ENCODE peak calls at places on chromosome 15, in four cellular contexts. One of them, this sample, is unnamed.

GRCh38 chr15:53522878-53523455 is 236.5 kb downstream of the WDR72 start:
- DNase-seq in WTC11: no peak
- DNase-seq in K562: no peak
- DNase-seq in H1: no peak
- DNase-seq in this sample: no peak

GRCh38 chr15:90343391-90343790 is 8.7 kb upstream of the ZNF774 start:
- DNase-seq in WTC11: no peak
- DNase-seq in K562: no peak
- DNase-seq in H1: no peak
- DNase-seq in this sample: no peak

GRCh38 chr15:98855815-98856539 is 151.6 kb downstream of the PGPEP1L start:
- DNase-seq in WTC11: no peak
- DNase-seq in K562: no peak
- DNase-seq in H1: no peak
- DNase-seq in this sample: no peak

GRCh38 chr15:70449311-70450141 is 313.8 kb downstream of the UACA start:
- DNase-seq in WTC11: no peak
- DNase-seq in K562: no peak
- DNase-seq in H1: no peak
- DNase-seq in this sample: no peak

GRCh38 chr15:90031231-90031791 is 30.2 kb downstream of the ZNF710 start:
- DNase-seq in WTC11: no peak
- DNase-seq in K562: no peak
- DNase-seq in H1: no peak
- DNase-seq in this sample: no peak

GRCh38 chr15:71011503-71012155 is 103.6 kb upstream of the THSD4 start:
- DNase-seq in WTC11: no peak
- DNase-seq in K562: peak
- DNase-seq in H1: no peak
- DNase-seq in this sample: peak

GRCh38 chr15:25766421-25766820 is 96.7 kb downstream of the ATP10A start:
- DNase-seq in WTC11: no peak
- DNase-seq in K562: no peak
- DNase-seq in H1: peak
- DNase-seq in this sample: no peak

GRCh38 chr15:41854443-41854842 is 15.8 kb downstream of the PLA2G4B start:
- DNase-seq in WTC11: no peak
- DNase-seq in K562: no peak
- DNase-seq in H1: no peak
- DNase-seq in this sample: no peak

DNA sequence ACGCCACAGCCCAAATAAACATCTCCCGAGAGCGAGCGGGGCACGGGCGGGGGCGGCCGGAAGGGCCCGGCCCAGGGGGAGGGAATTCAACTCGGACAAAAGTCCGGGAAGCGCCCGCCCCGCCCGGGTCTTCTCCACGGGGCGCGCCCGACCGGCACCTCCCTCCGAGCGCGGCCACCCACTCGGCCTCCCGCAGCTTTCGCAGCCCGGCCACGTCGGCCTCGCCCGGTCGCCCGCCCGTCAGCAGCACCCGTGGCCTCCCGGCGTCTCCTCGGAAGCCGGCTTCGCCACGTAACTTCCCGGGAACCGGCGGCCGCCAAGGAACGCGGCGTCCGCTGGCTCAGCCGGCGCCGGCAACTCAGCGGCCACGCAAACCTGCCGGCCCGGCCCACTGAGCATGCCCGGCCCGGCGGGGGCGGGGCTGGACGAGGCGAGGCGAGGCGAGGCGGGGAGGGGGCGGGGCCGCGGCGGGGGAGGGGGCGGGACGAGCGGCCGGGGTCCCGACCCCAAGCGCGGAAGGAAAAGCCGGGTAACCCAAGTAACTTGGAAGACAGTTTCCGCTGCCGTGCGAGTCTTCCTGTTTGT is at the start of gene TJP1:
- DNase-seq in WTC11: peak
- DNase-seq in K562: peak
- DNase-seq in H1: peak
- DNase-seq in this sample: peak
- TF ChIP-seq TEAD4 in WTC11: no peak
- TF ChIP-seq TEAD4 in K562: no peak
- TF ChIP-seq TEAD4 in H1: no peak
- TF ChIP-seq TEAD4 in this sample: no peak

DNA sequence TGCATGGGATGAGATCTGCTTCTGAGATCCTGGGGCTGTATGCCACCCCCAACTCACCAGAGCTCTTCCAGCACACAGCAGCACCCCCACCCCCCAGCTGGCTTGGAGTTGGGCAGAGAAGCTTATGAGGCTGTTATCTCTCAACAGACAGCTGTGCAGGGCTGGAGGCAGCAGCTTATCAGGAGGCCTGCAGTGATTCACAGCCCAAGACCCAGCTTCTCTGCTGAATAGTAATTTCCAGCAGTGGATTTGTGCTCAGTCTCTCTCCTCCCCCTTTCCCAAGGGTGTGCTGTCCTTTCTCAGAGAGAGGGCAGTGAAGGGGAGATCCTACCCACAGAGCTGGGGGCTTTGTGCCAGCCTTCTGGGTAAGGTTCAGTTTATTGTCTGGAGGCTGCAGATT is 2.1 kb downstream of the RPP25 start:
- DNase-seq in WTC11: no peak
- DNase-seq in K562: peak
- DNase-seq in H1: no peak
- DNase-seq in this sample: peak
- TF ChIP-seq TEAD4 in WTC11: no peak
- TF ChIP-seq TEAD4 in K562: peak
- TF ChIP-seq TEAD4 in H1: no peak
- TF ChIP-seq TEAD4 in this sample: no peak

GRCh38 chr15:93031103-93031464 is 57.9 kb downstream of the RGMA start:
- DNase-seq in WTC11: no peak
- DNase-seq in K562: no peak
- DNase-seq in H1: no peak
- DNase-seq in this sample: no peak
- TF ChIP-seq TEAD4 in WTC11: no peak
- TF ChIP-seq TEAD4 in K562: no peak
- TF ChIP-seq TEAD4 in H1: no peak
- TF ChIP-seq TEAD4 in this sample: no peak

GRCh38 chr15:83571820-83572707 is 81.9 kb upstream of the ADAMTSL3 start:
- DNase-seq in WTC11: no peak
- DNase-seq in K562: no peak
- DNase-seq in H1: peak
- DNase-seq in this sample: peak
- TF ChIP-seq TEAD4 in WTC11: no peak
- TF ChIP-seq TEAD4 in K562: no peak
- TF ChIP-seq TEAD4 in H1: no peak
- TF ChIP-seq TEAD4 in this sample: no peak

GRCh38 chr15:85625431-85625830 is 169.3 kb downstream of the KLHL25 start:
- DNase-seq in WTC11: no peak
- DNase-seq in K562: no peak
- DNase-seq in H1: no peak
- DNase-seq in this sample: no peak
- TF ChIP-seq TEAD4 in WTC11: no peak
- TF ChIP-seq TEAD4 in K562: no peak
- TF ChIP-seq TEAD4 in H1: no peak
- TF ChIP-seq TEAD4 in this sample: no peak

GRCh38 chr15:92384391-92384790 is 9.3 kb upstream of the ST8SIA2 start:
- DNase-seq in WTC11: no peak
- DNase-seq in K562: no peak
- DNase-seq in H1: no peak
- DNase-seq in this sample: no peak

GRCh38 chr15:92385096-92385495 is 8.6 kb upstream of the ST8SIA2 start:
- DNase-seq in WTC11: no peak
- DNase-seq in K562: no peak
- DNase-seq in H1: no peak
- DNase-seq in this sample: no peak

DNA sequence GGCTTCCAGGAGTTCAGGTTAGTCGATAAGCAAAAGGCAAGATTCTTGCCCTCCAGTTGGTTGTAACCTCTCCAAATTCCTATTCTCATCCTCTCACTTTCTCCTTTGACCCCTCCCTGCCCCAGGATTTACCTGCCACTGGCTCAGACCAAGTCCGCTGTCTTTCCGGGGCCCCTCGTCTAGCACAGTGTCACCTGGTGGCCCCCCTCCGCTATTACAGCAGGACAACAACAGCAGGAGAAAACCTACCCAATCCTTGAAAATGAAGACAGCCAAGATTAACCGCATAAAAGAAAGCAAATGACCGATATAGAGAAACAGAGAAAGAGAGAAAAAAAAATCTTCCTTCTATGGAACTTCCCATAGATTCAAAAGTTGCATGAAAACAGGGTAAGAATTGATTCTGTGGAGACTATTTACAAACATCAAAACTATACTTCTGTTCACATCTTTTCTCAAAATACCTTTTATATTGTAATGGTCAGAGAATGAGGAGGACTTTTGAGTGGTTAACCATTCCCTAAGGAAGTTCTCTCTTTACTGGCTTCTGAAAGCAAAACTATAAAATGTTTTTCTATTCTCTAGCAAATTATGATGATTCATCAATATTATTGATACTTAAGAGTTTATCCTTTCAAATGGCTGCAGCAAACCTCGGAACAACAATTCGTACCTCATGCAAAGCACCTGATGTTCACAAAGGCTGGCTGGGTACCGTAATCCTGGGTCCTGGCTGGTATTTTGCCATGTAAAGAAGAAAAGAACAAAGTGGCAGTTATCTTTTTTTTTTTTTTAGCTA is 10.0 kb upstream of the ST8SIA2 start:
- DNase-seq in WTC11: peak
- DNase-seq in K562: peak
- DNase-seq in H1: peak
- DNase-seq in this sample: peak
- TF ChIP-seq TEAD4 in WTC11: no peak
- TF ChIP-seq TEAD4 in K562: no peak
- TF ChIP-seq TEAD4 in H1: no peak
- TF ChIP-seq TEAD4 in this sample: no peak

GRCh38 chr15:64233299-64233698 is 70.5 kb upstream of the PPIB start:
- DNase-seq in WTC11: no peak
- DNase-seq in K562: no peak
- DNase-seq in H1: no peak
- DNase-seq in this sample: no peak

GRCh38 chr15:64236156-64236555 is 73.3 kb upstream of the PPIB start:
- DNase-seq in WTC11: no peak
- DNase-seq in K562: no peak
- DNase-seq in H1: no peak
- DNase-seq in this sample: no peak

GRCh38 chr15:64229129-64229724 is 66.4 kb upstream of the PPIB start:
- DNase-seq in WTC11: no peak
- DNase-seq in K562: no peak
- DNase-seq in H1: no peak
- DNase-seq in this sample: no peak

GRCh38 chr15:64235552-64235951 is 72.7 kb upstream of the PPIB start:
- DNase-seq in WTC11: no peak
- DNase-seq in K562: no peak
- DNase-seq in H1: no peak
- DNase-seq in this sample: no peak

DNA sequence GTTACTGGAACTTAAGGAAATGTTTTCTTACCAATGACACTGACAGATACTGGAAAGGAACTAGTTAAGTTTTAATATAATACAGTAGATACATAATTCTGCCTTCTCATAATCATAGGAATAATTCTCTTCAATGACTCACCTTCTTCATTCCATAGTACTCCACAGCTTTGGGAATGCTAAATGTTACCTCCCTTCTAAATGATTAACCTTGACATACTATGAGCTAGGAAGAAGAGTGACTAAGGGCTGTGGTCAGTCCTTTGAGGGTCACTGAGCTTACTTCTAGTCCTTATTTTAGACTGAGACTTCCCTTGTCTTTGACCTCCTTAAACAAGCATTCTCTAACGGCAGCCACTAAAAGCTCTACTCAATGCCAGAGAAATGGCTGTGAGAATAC is 69.6 kb upstream of the PPIB start:
- DNase-seq in WTC11: no peak
- DNase-seq in K562: peak
- DNase-seq in H1: no peak
- DNase-seq in this sample: no peak
- TF ChIP-seq TEAD4 in WTC11: no peak
- TF ChIP-seq TEAD4 in K562: no peak
- TF ChIP-seq TEAD4 in H1: no peak
- TF ChIP-seq TEAD4 in this sample: peak

GRCh38 chr15:62617741-62618140 is 424.8 kb upstream of the TPM1 start:
- DNase-seq in WTC11: no peak
- DNase-seq in K562: no peak
- DNase-seq in H1: no peak
- DNase-seq in this sample: no peak

GRCh38 chr15:62619526-62619925 is 423.0 kb upstream of the TPM1 start:
- DNase-seq in WTC11: no peak
- DNase-seq in K562: no peak
- DNase-seq in H1: no peak
- DNase-seq in this sample: no peak

GRCh38 chr15:62616746-62617145 is 425.8 kb upstream of the TPM1 start:
- DNase-seq in WTC11: no peak
- DNase-seq in K562: no peak
- DNase-seq in H1: no peak
- DNase-seq in this sample: no peak

GRCh38 chr15:62619105-62619504 is 423.4 kb upstream of the TPM1 start:
- DNase-seq in WTC11: no peak
- DNase-seq in K562: no peak
- DNase-seq in H1: no peak
- DNase-seq in this sample: no peak

DNA sequence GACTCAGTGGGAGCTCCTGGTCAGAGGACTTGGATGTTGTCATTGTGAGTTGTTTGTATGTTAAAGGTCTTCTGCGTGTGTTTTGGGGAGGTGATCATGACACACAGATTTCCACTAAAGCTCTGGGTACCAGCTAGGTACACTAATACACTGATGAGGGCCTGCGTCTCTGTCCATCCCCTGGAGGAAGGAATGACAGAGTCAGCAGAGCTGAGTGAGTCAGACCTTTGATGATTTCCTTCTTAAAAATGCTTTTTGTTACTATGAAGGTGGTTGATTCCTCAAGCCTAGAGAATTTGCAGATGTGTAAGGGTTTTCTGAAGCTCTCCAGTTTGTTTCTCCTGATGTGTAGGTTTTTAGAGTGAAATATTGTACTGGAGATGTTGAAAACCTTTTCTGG is 424.1 kb upstream of the TPM1 start:
- DNase-seq in WTC11: no peak
- DNase-seq in K562: no peak
- DNase-seq in H1: no peak
- DNase-seq in this sample: no peak
- TF ChIP-seq TEAD4 in WTC11: no peak
- TF ChIP-seq TEAD4 in K562: no peak
- TF ChIP-seq TEAD4 in H1: no peak
- TF ChIP-seq TEAD4 in this sample: peak